ENCODE peak calls at places on chromosomes 5 and 9, in seven cellular contexts. T, A, Q, B, H, P and M are unnamed samples.

GRCh38 chr9:110742741-110743371 is 74.3 kb downstream of the MUSK start:
- DNase-seq in T (no peak), A (no peak), Q (peak; percentile 92), B (no peak), H (no peak), P (no peak), M (peak; percentile 90)

GRCh38 chr5:118791986-118792734 is 196.2 kb downstream of the DTWD2 start:
- DNase-seq in T (no peak), A (no peak), Q (peak; percentile 81), B (no peak), H (peak; percentile 70), P (peak; percentile 62), M (peak; percentile 15)

GRCh38 chr9:83933804-83934203 is 12.6 kb upstream of the KIF27 start:
- DNase-seq in T (peak; percentile 36), A (no peak), Q (peak; percentile 86), B (no peak), H (no peak), P (no peak), M (no peak)

GRCh38 chr5:174419523-174420132 is 304.8 kb upstream of the MSX2 start:
- DNase-seq in T (peak; percentile 69), A (peak; percentile 82), Q (peak; percentile 95), B (peak; percentile 91), H (peak; percentile 79), P (peak; percentile 91), M (peak; percentile 87)

GRCh38 chr5:146005723-146006122 is 69.3 kb downstream of the SH3RF2 start:
- DNase-seq in T (no peak), A (no peak), Q (no peak), B (no peak), H (no peak), P (no peak), M (no peak)

GRCh38 chr9:137665697-137666504 is 47.1 kb downstream of the EHMT1 start:
- DNase-seq in T (peak; percentile 45), A (no peak), Q (no peak), B (no peak), H (no peak), P (no peak), M (no peak)

GRCh38 chr5:44691811-44692210 is 116.9 kb upstream of the MRPS30 start:
- DNase-seq in T (no peak), A (no peak), Q (no peak), B (no peak), H (no peak), P (no peak), M (no peak)

GRCh38 chr5:83471405-83472212 is at the start of gene VCAN:
- DNase-seq in T (peak; percentile 40), A (peak; percentile 61), Q (peak; percentile 93), B (peak; percentile 91), H (no peak), P (peak; percentile 55), M (peak; percentile 76)

GRCh38 chr9:91571036-91571435 is 147.4 kb upstream of the NFIL3 start:
- DNase-seq in T (no peak), A (no peak), Q (no peak), B (no peak), H (no peak), P (no peak), M (no peak)

GRCh38 chr9:135702002-135702721 is at the start of gene KCNT1:
- DNase-seq in T (no peak), A (no peak), Q (peak; percentile 42), B (no peak), H (no peak), P (peak; percentile 36), M (peak; percentile 46)

GRCh38 chr9:136092741-136093140 is 2.3 kb downstream of the NACC2 start:
- DNase-seq in T (no peak), A (no peak), Q (no peak), B (no peak), H (no peak), P (no peak), M (no peak)

GRCh38 chr9:130461218-130461630 is 16.5 kb downstream of the ASS1 start:
- DNase-seq in T (peak; percentile 60), A (peak; percentile 47), Q (peak; percentile 39), B (no peak), H (peak; percentile 22), P (peak; percentile 53), M (no peak)

GRCh38 chr9:117412006-117412715 is 2.7 kb downstream of the ASTN2 start:
- DNase-seq in T (no peak), A (no peak), Q (no peak), B (no peak), H (no peak), P (no peak), M (no peak)

GRCh38 chr9:117917873-117918272 is 213.7 kb downstream of the TLR4 start:
- DNase-seq in T (no peak), A (no peak), Q (no peak), B (no peak), H (no peak), P (no peak), M (no peak)

GRCh38 chr5:135253601-135254165 is 145.3 kb downstream of the MACROH2A1 start:
- DNase-seq in T (no peak), A (no peak), Q (no peak), B (no peak), H (no peak), P (no peak), M (no peak)

GRCh38 chr9:6877671-6878161 is 119.9 kb downstream of the KDM4C start:
- DNase-seq in T (no peak), A (no peak), Q (peak; percentile 71), B (no peak), H (no peak), P (no peak), M (no peak)

GRCh38 chr9:87567047-87567446 is 69.4 kb downstream of the DAPK1 start:
- DNase-seq in T (no peak), A (no peak), Q (peak; percentile 37), B (no peak), H (no peak), P (no peak), M (no peak)

GRCh38 chr9:14372437-14373318 is 58.7 kb upstream of the NFIB start:
- DNase-seq in T (peak; percentile 76), A (peak; percentile 57), Q (peak; percentile 82), B (no peak), H (no peak), P (no peak), M (peak; percentile 100)

GRCh38 chr9:112050544-112051475 is 124.3 kb downstream of the SUSD1 start:
- DNase-seq in T (peak; percentile 70), A (peak; percentile 60), Q (peak; percentile 98), B (no peak), H (no peak), P (peak; percentile 81), M (peak; percentile 87)

GRCh38 chr5:177103523-177104253 is 17.0 kb downstream of the FGFR4 start:
- DNase-seq in T (no peak), A (no peak), Q (peak; percentile 29), B (no peak), H (no peak), P (no peak), M (peak; percentile 40)

GRCh38 chr5:159061186-159061796 is 38.4 kb downstream of the EBF1 start:
- DNase-seq in T (peak; percentile 63), A (peak; percentile 59), Q (peak; percentile 75), B (peak; percentile 81), H (no peak), P (peak; percentile 32), M (peak; percentile 91)

GRCh38 chr5:476102-476813 is 33.3 kb downstream of the EXOC3 start:
- DNase-seq in T (no peak), A (no peak), Q (no peak), B (no peak), H (no peak), P (no peak), M (no peak)

GRCh38 chr9:122370303-122370702 is 521 bp upstream of the PTGS1 start:
- DNase-seq in T (no peak), A (no peak), Q (no peak), B (no peak), H (no peak), P (no peak), M (no peak)

GRCh38 chr9:17699615-17700315 is 120.9 kb downstream of the SH3GL2 start:
- DNase-seq in T (no peak), A (no peak), Q (no peak), B (no peak), H (no peak), P (no peak), M (no peak)

GRCh38 chr5:76716456-76717157 is 681 bp downstream of the F2R start:
- DNase-seq in T (no peak), A (peak; percentile 35), Q (peak; percentile 40), B (no peak), H (no peak), P (no peak), M (no peak)

GRCh38 chr5:150517272-150518152 is 9.6 kb downstream of the NDST1 start:
- DNase-seq in T (no peak), A (peak; percentile 64), Q (peak; percentile 96), B (no peak), H (no peak), P (no peak), M (peak; percentile 95)

GRCh38 chr9:2248768-2249167 is 233.6 kb downstream of the SMARCA2 start:
- DNase-seq in T (no peak), A (no peak), Q (no peak), B (no peak), H (no peak), P (no peak), M (no peak)

GRCh38 chr5:54764691-54765090 is 220.7 kb downstream of the ESM1 start:
- DNase-seq in T (no peak), A (no peak), Q (peak; percentile 32), B (no peak), H (no peak), P (no peak), M (no peak)
- H3K4me3 ChIP-seq in T (no peak overlapping the region), A (no peak overlapping the region), Q (no peak overlapping the region), B (no peak overlapping the region), H (no peak overlapping the region), P (no peak overlapping the region), M (no peak overlapping the region)

GRCh38 chr5:170082701-170083100 is 23.0 kb upstream of the FOXI1 start:
- DNase-seq in T (no peak), A (no peak), Q (no peak), B (no peak), H (no peak), P (no peak), M (no peak)
- H3K4me3 ChIP-seq in T (no peak overlapping the region), A (no peak overlapping the region), Q (no peak overlapping the region), B (no peak overlapping the region), H (no peak overlapping the region), P (no peak overlapping the region), M (no peak overlapping the region)

GRCh38 chr9:89592963-89593775 is 11.6 kb upstream of the GADD45G start:
- DNase-seq in T (no peak), A (no peak), Q (peak; percentile 17), B (no peak), H (no peak), P (no peak), M (peak; percentile 15)
- H3K4me3 ChIP-seq in T (no peak overlapping the region), A (no peak overlapping the region), Q (no peak overlapping the region), B (no peak overlapping the region), H (no peak overlapping the region), P (no peak overlapping the region), M (no peak overlapping the region)

GRCh38 chr5:94540856-94541494 is 77.4 kb downstream of the KIAA0825 start:
- DNase-seq in T (no peak), A (no peak), Q (no peak), B (no peak), H (peak; percentile 6), P (no peak), M (no peak)

GRCh38 chr5:94544031-94544650 is 74.3 kb downstream of the KIAA0825 start:
- DNase-seq in T (no peak), A (no peak), Q (peak; percentile 63), B (no peak), H (no peak), P (no peak), M (no peak)

DNA sequence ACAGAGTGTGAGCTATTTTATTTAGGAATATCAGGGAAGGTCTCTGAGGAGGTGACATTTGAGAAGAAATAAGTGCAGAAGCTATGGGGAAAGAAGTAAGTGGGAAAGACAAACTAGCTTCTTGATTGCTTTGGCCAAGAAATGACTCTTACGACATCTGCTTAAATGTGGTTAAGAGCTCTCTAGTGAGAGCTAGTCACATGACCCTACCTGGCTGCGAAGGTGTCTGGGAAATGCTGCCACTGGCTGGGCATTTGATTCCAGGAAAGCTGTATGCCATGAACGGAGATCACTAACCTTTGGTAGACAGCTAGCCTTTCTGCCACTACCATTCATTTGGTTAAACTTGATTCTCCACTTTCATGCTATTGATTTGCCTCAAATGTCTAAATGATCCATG is 80.1 kb downstream of the KIAA0825 start:
- DNase-seq in T (no peak), A (no peak), Q (no peak), B (no peak), H (no peak), P (no peak), M (no peak)
- H3K4me3 ChIP-seq in T (no peak overlapping the region), A (no peak overlapping the region), Q (no peak overlapping the region), B (no peak overlapping the region), H (no peak overlapping the region), P (no peak overlapping the region), M (no peak overlapping the region)